ENCODE peak calls at places on chromosomes 2 and 18, in six cellular contexts. C is K562, G is A549, H is HepG2, Z is GM12878, O is endothelial cell of umbilical vein. B is an unnamed sample.

GRCh38 chr18:74562775-74563174 is 28.5 kb downstream of the CNDP1 start:
- DNase-seq in C (no peak), G (no peak), H (no peak), Z (no peak), O (no peak), B (no peak)

GRCh38 chr2:236054661-236055060 is 113.5 kb downstream of the GBX2 start:
- DNase-seq in C (no peak), G (no peak), H (no peak), Z (no peak), O (no peak), B (no peak)

GRCh38 chr18:3994061-3994687 is 460.9 kb downstream of the DLGAP1 start:
- DNase-seq in C (no peak), G (no peak), H (no peak), Z (no peak), O (no peak), B (no peak)

GRCh38 chr18:39862341-39862740 is 2092.7 kb upstream of the PIK3C3 start:
- DNase-seq in C (no peak), G (no peak), H (no peak), Z (no peak), O (no peak), B (no peak)

GRCh38 chr2:43159797-43160196 is 66.6 kb downstream of the ZFP36L2 start:
- DNase-seq in C (no peak), G (no peak), H (no peak), Z (no peak), O (no peak), B (peak)

GRCh38 chr2:99430614-99431258 is 59.1 kb downstream of the REV1 start:
- DNase-seq in C (no peak), G (no peak), H (no peak), Z (no peak), O (no peak), B (no peak)

GRCh38 chr2:159989249-159989648 is 73.2 kb downstream of the PLA2R1 start:
- DNase-seq in C (no peak), G (no peak), H (no peak), Z (no peak), O (no peak), B (no peak)

GRCh38 chr2:121076501-121076820 is 208.5 kb downstream of the TFCP2L1 start:
- DNase-seq in C (no peak), G (no peak), H (no peak), Z (no peak), O (no peak), B (no peak)

GRCh38 chr2:73285162-73285739 is 973 bp upstream of the FBXO41 start:
- DNase-seq in C (no peak), G (no peak), H (no peak), Z (peak), O (no peak), B (peak)

GRCh38 chr18:51519571-51519970 is 322.1 kb upstream of the MEX3C start:
- DNase-seq in C (no peak), G (no peak), H (no peak), Z (no peak), O (no peak), B (no peak)

GRCh38 chr2:64656379-64656778 is 2.7 kb upstream of the SERTAD2 start:
- DNase-seq in C (no peak), G (no peak), H (peak), Z (no peak), O (no peak), B (no peak)

GRCh38 chr2:2456721-2457120 is 125.6 kb upstream of the MYT1L start:
- DNase-seq in C (no peak), G (no peak), H (no peak), Z (no peak), O (no peak), B (no peak)

GRCh38 chr2:38064805-38065501 is 11.0 kb downstream of the CYP1B1 start:
- DNase-seq in C (no peak), G (peak), H (no peak), Z (no peak), O (no peak), B (peak)

GRCh38 chr18:9811978-9812377 is 73.8 kb upstream of the TXNDC2 start:
- DNase-seq in C (peak), G (no peak), H (no peak), Z (no peak), O (no peak), B (no peak)

GRCh38 chr18:13446024-13446423 is 227.5 kb downstream of the LDLRAD4 start:
- DNase-seq in C (no peak), G (peak), H (no peak), Z (no peak), O (no peak), B (no peak)
- TF ChIP-seq MYC in C (no peak), G (no peak), H (no peak), Z (no peak), O (no peak), B (no peak)

GRCh38 chr18:58850784-58851469 is 13.8 kb upstream of the ZNF532 start:
- DNase-seq in C (no peak), G (no peak), H (no peak), Z (no peak), O (no peak), B (no peak)
- TF ChIP-seq MAX in C (no peak), G (no peak), H (no peak), Z (no peak), O (no peak), B (no peak)

GRCh38 chr2:44211183-44211582 is 42.5 kb downstream of the PPM1B start:
- DNase-seq in C (no peak), G (no peak), H (peak), Z (no peak), O (peak), B (no peak)

GRCh38 chr2:44210362-44210761 is 41.7 kb downstream of the PPM1B start:
- DNase-seq in C (no peak), G (no peak), H (no peak), Z (no peak), O (no peak), B (no peak)

GRCh38 chr2:44218771-44219170 is 50.1 kb downstream of the PPM1B start:
- DNase-seq in C (no peak), G (no peak), H (no peak), Z (no peak), O (no peak), B (no peak)

GRCh38 chr2:44212301-44212700 is 43.6 kb downstream of the PPM1B start:
- DNase-seq in C (no peak), G (no peak), H (no peak), Z (no peak), O (no peak), B (no peak)

DNA sequence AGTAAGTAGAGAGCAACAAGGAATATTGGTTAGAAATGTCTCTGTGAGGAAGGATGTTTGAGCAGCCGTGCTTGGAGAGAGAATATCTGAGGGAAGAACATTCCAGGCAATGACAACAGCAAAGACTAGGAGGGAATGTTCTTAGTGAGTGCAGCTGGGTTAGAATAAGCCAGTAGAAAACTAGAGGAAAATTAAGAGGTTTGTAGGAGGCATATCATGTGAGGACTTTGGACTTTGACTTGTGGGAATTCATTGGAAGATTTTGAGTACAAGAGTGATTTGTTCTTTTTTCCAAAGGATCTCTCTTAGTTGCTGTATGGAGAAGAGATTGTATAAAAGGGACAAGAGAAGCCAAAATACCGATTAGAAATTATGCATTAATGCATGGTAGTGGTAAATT is 47.2 kb downstream of the PPM1B start:
- DNase-seq in C (no peak), G (no peak), H (peak), Z (no peak), O (no peak), B (no peak)
- TF ChIP-seq CTCF in C (no peak), G (no peak), H (no peak), Z (no peak), O (no peak), B (no peak)

GRCh38 chr2:200405599-200406298 is 99.3 kb downstream of the SPATS2L start:
- DNase-seq in C (peak), G (peak), H (peak), Z (no peak), O (peak), B (peak)

GRCh38 chr2:200408428-200409311 is 101.2 kb downstream of the KCTD18 start:
- DNase-seq in C (peak), G (peak), H (peak), Z (no peak), O (peak), B (peak)

GRCh38 chr2:200403794-200404193 is 97.3 kb downstream of the SPATS2L start:
- DNase-seq in C (no peak), G (no peak), H (peak), Z (no peak), O (no peak), B (peak)

GRCh38 chr2:200404615-200405014 is 98.1 kb downstream of the SPATS2L start:
- DNase-seq in C (no peak), G (no peak), H (no peak), Z (no peak), O (no peak), B (no peak)

DNA sequence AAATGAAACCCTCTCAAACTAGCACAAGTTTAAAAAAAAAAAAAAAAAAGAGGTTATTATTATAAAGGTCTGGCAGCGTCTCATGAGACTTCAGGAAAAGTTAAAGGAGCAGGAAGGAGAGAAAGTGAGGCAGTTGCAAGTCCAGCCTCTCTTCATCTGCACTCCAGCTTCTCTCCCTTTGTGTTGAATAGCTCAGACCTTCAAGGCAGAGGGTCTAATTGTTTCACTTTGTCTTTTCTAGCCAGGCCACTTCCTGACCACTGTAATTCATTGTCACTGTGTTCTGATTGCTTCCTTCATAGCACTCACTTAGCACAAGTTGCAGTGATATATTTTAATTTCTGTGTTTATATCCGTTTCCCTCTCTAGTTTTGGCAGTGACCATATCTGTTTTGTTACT is 99.9 kb downstream of the SPATS2L start:
- DNase-seq in C (no peak), G (no peak), H (peak), Z (no peak), O (peak), B (peak)
- TF ChIP-seq MYC in C (no peak), G (no peak), H (no peak), Z (no peak), O (no peak), B (no peak)